ENCODE peak calls at places on chromosomes 5 and 9, in four cellular contexts. F is left ventricle myocardium superior; I is stimulated activated CD4-positive, alpha-beta T cell treated with anti-CD3 and anti-CD28 coated beads, Interleukin-2, amount 100 ng/mL, for 48 hours; U is NCI-H2107. P is an unnamed sample.

GRCh38 chr9:136857606-136858412 is 5.7 kb downstream of the MAMDC4 start:
- DNase-seq in I (no peak), F (peak), U (no peak), P (peak)

GRCh38 chr9:73548201-73548600 is 396.5 kb downstream of the ANXA1 start:
- DNase-seq in I (no peak), F (no peak), U (no peak), P (no peak)

GRCh38 chr5:65871182-65871581 is 55.2 kb upstream of the ERBIN start:
- DNase-seq in U (no peak), F (no peak), I (no peak), P (no peak)

GRCh38 chr9:76630916-76631315 is 133.3 kb upstream of the PCA3 start:
- DNase-seq in I (no peak), F (no peak), U (no peak), P (no peak)

GRCh38 chr9:96331236-96331947 is 29.4 kb upstream of the HSD17B3 start:
- DNase-seq in I (no peak), U (no peak), F (no peak), P (no peak)

GRCh38 chr5:32794086-32794485 is 83.0 kb downstream of the NPR3 start:
- DNase-seq in U (no peak), F (no peak), I (no peak), P (peak)

GRCh38 chr9:69283003-69283402 is 42.0 kb upstream of the ENTREP1 start:
- DNase-seq in I (no peak), U (no peak), F (no peak), P (no peak)

GRCh38 chr9:128091571-128091970 is 23.5 kb downstream of the SLC25A25 start:
- DNase-seq in I (no peak), F (no peak), U (no peak), P (no peak)

GRCh38 chr5:97986069-97986468 is 787.4 kb upstream of the RGMB start:
- DNase-seq in F (no peak), U (no peak), I (no peak), P (peak)

GRCh38 chr9:111903996-111904395 is 7.4 kb downstream of the UGCG start:
- DNase-seq in F (no peak), I (no peak), U (no peak), P (no peak)

GRCh38 chr9:86836797-86837196 is 110.5 kb downstream of the GAS1 start:
- DNase-seq in F (no peak), U (no peak), I (no peak), P (no peak)

GRCh38 chr5:160221082-160221481 is 8.2 kb upstream of the FABP6 start:
- DNase-seq in U (no peak), F (no peak), I (no peak), P (no peak)

GRCh38 chr5:134509308-134510040 is 16.0 kb upstream of the JADE2 start:
- DNase-seq in I (no peak), F (no peak), U (no peak), P (no peak)

GRCh38 chr5:139092741-139093140 is 105.4 kb downstream of the SIL1 start:
- DNase-seq in F (no peak), I (no peak), U (no peak), P (no peak)

GRCh38 chr5:146909496-146910068 is 31.0 kb upstream of the PPP2R2B start:
- DNase-seq in I (no peak), F (no peak), U (no peak), P (no peak)

GRCh38 chr9:131259432-131259885 is 16.9 kb downstream of the FAM78A start:
- DNase-seq in U (no peak), I (no peak), F (peak), P (peak)

GRCh38 chr9:87834357-87834756 is 48.3 kb upstream of the SPATA31E1 start:
- DNase-seq in U (no peak), I (no peak), F (no peak), P (peak)

GRCh38 chr5:94125107-94125506 is 383.7 kb upstream of the POU5F2 start:
- DNase-seq in U (no peak), F (no peak), I (no peak), P (no peak)

GRCh38 chr5:77869115-77869798 is 93.1 kb upstream of the TBCA start:
- DNase-seq in F (no peak), I (no peak), U (no peak), P (no peak)

GRCh38 chr9:121720311-121720991 is 69.0 kb downstream of the DAB2IP start:
- DNase-seq in I (no peak), U (no peak), F (no peak), P (no peak)

GRCh38 chr9:133584559-133585476 is 24.4 kb downstream of the FAM163B start:
- DNase-seq in F (peak), U (peak), I (no peak), P (peak)

GRCh38 chr5:56594821-56595220 is 220.5 kb upstream of the MAP3K1 start:
- DNase-seq in F (no peak), I (no peak), U (no peak), P (no peak)

GRCh38 chr5:179801304-179802206 is 5.1 kb downstream of the MGAT4B start:
- DNase-seq in F (peak), U (peak), I (peak), P (peak)

GRCh38 chr5:17184596-17184995 is 32.8 kb upstream of the BASP1 start:
- DNase-seq in F (no peak), I (no peak), U (no peak), P (no peak)